ENCODE peak calls at places on chromosomes 11 and 22, in ten cellular contexts. One of them, this sample, is unnamed.
A peak's percentile ranks its signal among the peaks of the same experiment; 100 is the strongest.

GRCh38 chr11:119590651-119591308 is 138.2 kb downstream of the NECTIN1 start:
- DNase-seq in mesenchymal stem cell: no peak
- DNase-seq in sigmoid colon: no peak
- DNase-seq in CD8-positive, alpha-beta T cell: no peak
- DNase-seq in colonic mucosa: no peak
- DNase-seq in heart left ventricle: no peak
- DNase-seq in CD4-positive, CD25-positive, alpha-beta regulatory T cell: no peak
- DNase-seq in ovary: no peak
- DNase-seq in upper lobe of right lung: no peak
- DNase-seq in body of pancreas: peak; percentile 22
- DNase-seq in this sample: no peak

GRCh38 chr11:7955191-7955590 is 10.1 kb downstream of the NLRP10 start:
- DNase-seq in mesenchymal stem cell: no peak
- DNase-seq in sigmoid colon: no peak
- DNase-seq in CD8-positive, alpha-beta T cell: no peak
- DNase-seq in colonic mucosa: no peak
- DNase-seq in heart left ventricle: no peak
- DNase-seq in CD4-positive, CD25-positive, alpha-beta regulatory T cell: no peak
- DNase-seq in ovary: no peak
- DNase-seq in upper lobe of right lung: no peak
- DNase-seq in body of pancreas: no peak
- DNase-seq in this sample: no peak

GRCh38 chr22:20422271-20422958 is 15.2 kb downstream of the SCARF2 start:
- DNase-seq in mesenchymal stem cell: no peak
- DNase-seq in sigmoid colon: peak; percentile 75
- DNase-seq in CD8-positive, alpha-beta T cell: no peak
- DNase-seq in colonic mucosa: no peak
- DNase-seq in heart left ventricle: no peak
- DNase-seq in CD4-positive, CD25-positive, alpha-beta regulatory T cell: no peak
- DNase-seq in ovary: no peak
- DNase-seq in upper lobe of right lung: peak; percentile 29
- DNase-seq in body of pancreas: no peak
- DNase-seq in this sample: peak; percentile 41

GRCh38 chr11:62033191-62034044 is 66.0 kb upstream of the FTH1 start:
- DNase-seq in mesenchymal stem cell: no peak
- DNase-seq in sigmoid colon: no peak
- DNase-seq in CD8-positive, alpha-beta T cell: no peak
- DNase-seq in colonic mucosa: no peak
- DNase-seq in heart left ventricle: no peak
- DNase-seq in CD4-positive, CD25-positive, alpha-beta regulatory T cell: no peak
- DNase-seq in ovary: no peak
- DNase-seq in upper lobe of right lung: no peak
- DNase-seq in body of pancreas: peak; percentile 43
- DNase-seq in this sample: no peak

GRCh38 chr11:19666951-19667350 is 45.7 kb upstream of the NAV2 start:
- DNase-seq in mesenchymal stem cell: no peak
- DNase-seq in sigmoid colon: no peak
- DNase-seq in CD8-positive, alpha-beta T cell: no peak
- DNase-seq in colonic mucosa: no peak
- DNase-seq in heart left ventricle: no peak
- DNase-seq in CD4-positive, CD25-positive, alpha-beta regulatory T cell: no peak
- DNase-seq in ovary: no peak
- DNase-seq in upper lobe of right lung: no peak
- DNase-seq in body of pancreas: no peak
- DNase-seq in this sample: no peak

GRCh38 chr11:129018991-129019390 is 76.3 kb upstream of the TP53AIP1 start:
- DNase-seq in mesenchymal stem cell: no peak
- DNase-seq in sigmoid colon: no peak
- DNase-seq in CD8-positive, alpha-beta T cell: no peak
- DNase-seq in colonic mucosa: peak; percentile 60
- DNase-seq in heart left ventricle: no peak
- DNase-seq in CD4-positive, CD25-positive, alpha-beta regulatory T cell: no peak
- DNase-seq in ovary: no peak
- DNase-seq in upper lobe of right lung: no peak
- DNase-seq in body of pancreas: no peak
- DNase-seq in this sample: no peak

GRCh38 chr22:19811811-19812771 is 42.6 kb downstream of the GNB1L start:
- DNase-seq in mesenchymal stem cell: no peak
- DNase-seq in sigmoid colon: peak; percentile 55
- DNase-seq in CD8-positive, alpha-beta T cell: no peak
- DNase-seq in colonic mucosa: peak; percentile 13
- DNase-seq in heart left ventricle: no peak
- DNase-seq in CD4-positive, CD25-positive, alpha-beta regulatory T cell: no peak
- DNase-seq in ovary: no peak
- DNase-seq in upper lobe of right lung: no peak
- DNase-seq in body of pancreas: no peak
- DNase-seq in this sample: peak; percentile 63

GRCh38 chr11:110000858-110001257 is 92.3 kb upstream of the ZC3H12C start:
- DNase-seq in mesenchymal stem cell: no peak
- DNase-seq in sigmoid colon: no peak
- DNase-seq in CD8-positive, alpha-beta T cell: no peak
- DNase-seq in colonic mucosa: no peak
- DNase-seq in heart left ventricle: no peak
- DNase-seq in CD4-positive, CD25-positive, alpha-beta regulatory T cell: no peak
- DNase-seq in ovary: no peak
- DNase-seq in upper lobe of right lung: no peak
- DNase-seq in body of pancreas: no peak
- DNase-seq in this sample: no peak

GRCh38 chr22:44567846-44568493 is 69.9 kb upstream of the RTL6 start:
- DNase-seq in mesenchymal stem cell: peak; percentile 43
- DNase-seq in sigmoid colon: peak; percentile 68
- DNase-seq in CD8-positive, alpha-beta T cell: peak; percentile 16
- DNase-seq in colonic mucosa: peak; percentile 42
- DNase-seq in heart left ventricle: no peak
- DNase-seq in CD4-positive, CD25-positive, alpha-beta regulatory T cell: no peak
- DNase-seq in ovary: peak; percentile 37
- DNase-seq in upper lobe of right lung: peak; percentile 69
- DNase-seq in body of pancreas: peak; percentile 56
- DNase-seq in this sample: peak; percentile 31

GRCh38 chr11:112744041-112744440 is 217.2 kb upstream of the NCAM1 start:
- DNase-seq in mesenchymal stem cell: no peak
- DNase-seq in sigmoid colon: peak; percentile 19
- DNase-seq in CD8-positive, alpha-beta T cell: no peak
- DNase-seq in colonic mucosa: no peak
- DNase-seq in heart left ventricle: no peak
- DNase-seq in CD4-positive, CD25-positive, alpha-beta regulatory T cell: no peak
- DNase-seq in ovary: no peak
- DNase-seq in upper lobe of right lung: no peak
- DNase-seq in body of pancreas: no peak
- DNase-seq in this sample: no peak

GRCh38 chr11:83392556-83392955 is 106.4 kb upstream of the CCDC90B start:
- DNase-seq in mesenchymal stem cell: no peak
- DNase-seq in sigmoid colon: no peak
- DNase-seq in CD8-positive, alpha-beta T cell: no peak
- DNase-seq in colonic mucosa: no peak
- DNase-seq in heart left ventricle: no peak
- DNase-seq in CD4-positive, CD25-positive, alpha-beta regulatory T cell: no peak
- DNase-seq in ovary: no peak
- DNase-seq in upper lobe of right lung: no peak
- DNase-seq in body of pancreas: no peak
- DNase-seq in this sample: no peak

GRCh38 chr22:37639771-37640590 is 512 bp downstream of the SH3BP1 start:
- DNase-seq in mesenchymal stem cell: peak; percentile 23
- DNase-seq in sigmoid colon: no peak
- DNase-seq in CD8-positive, alpha-beta T cell: no peak
- DNase-seq in colonic mucosa: no peak
- DNase-seq in heart left ventricle: no peak
- DNase-seq in CD4-positive, CD25-positive, alpha-beta regulatory T cell: no peak
- DNase-seq in ovary: no peak
- DNase-seq in upper lobe of right lung: no peak
- DNase-seq in body of pancreas: no peak
- DNase-seq in this sample: peak; percentile 55

GRCh38 chr11:32006799-32007388 is 84.0 kb upstream of the RCN1 start:
- DNase-seq in mesenchymal stem cell: peak; percentile 38
- DNase-seq in sigmoid colon: no peak
- DNase-seq in CD8-positive, alpha-beta T cell: no peak
- DNase-seq in colonic mucosa: no peak
- DNase-seq in heart left ventricle: no peak
- DNase-seq in CD4-positive, CD25-positive, alpha-beta regulatory T cell: no peak
- DNase-seq in ovary: no peak
- DNase-seq in upper lobe of right lung: no peak
- DNase-seq in body of pancreas: peak; percentile 20
- DNase-seq in this sample: no peak

GRCh38 chr11:69091638-69092165 is 43.0 kb downstream of the TPCN2 start:
- DNase-seq in mesenchymal stem cell: no peak
- DNase-seq in sigmoid colon: no peak
- DNase-seq in CD8-positive, alpha-beta T cell: no peak
- DNase-seq in colonic mucosa: no peak
- DNase-seq in heart left ventricle: no peak
- DNase-seq in CD4-positive, CD25-positive, alpha-beta regulatory T cell: no peak
- DNase-seq in ovary: no peak
- DNase-seq in upper lobe of right lung: no peak
- DNase-seq in body of pancreas: no peak
- DNase-seq in this sample: no peak

GRCh38 chr22:45428391-45429385 is 15.2 kb downstream of the RIBC2 start:
- DNase-seq in mesenchymal stem cell: no peak
- DNase-seq in sigmoid colon: peak; percentile 54
- DNase-seq in CD8-positive, alpha-beta T cell: no peak
- DNase-seq in colonic mucosa: no peak
- DNase-seq in heart left ventricle: no peak
- DNase-seq in CD4-positive, CD25-positive, alpha-beta regulatory T cell: no peak
- DNase-seq in ovary: peak; percentile 5
- DNase-seq in upper lobe of right lung: peak; percentile 45
- DNase-seq in body of pancreas: no peak
- DNase-seq in this sample: peak; percentile 23

GRCh38 chr22:36734171-36735058 is 30.9 kb upstream of the CACNG2 start:
- DNase-seq in mesenchymal stem cell: no peak
- DNase-seq in sigmoid colon: peak; percentile 54
- DNase-seq in CD8-positive, alpha-beta T cell: no peak
- DNase-seq in colonic mucosa: no peak
- DNase-seq in heart left ventricle: no peak
- DNase-seq in CD4-positive, CD25-positive, alpha-beta regulatory T cell: no peak
- DNase-seq in ovary: no peak
- DNase-seq in upper lobe of right lung: peak; percentile 58
- DNase-seq in body of pancreas: peak; percentile 82
- DNase-seq in this sample: peak; percentile 13

DNA sequence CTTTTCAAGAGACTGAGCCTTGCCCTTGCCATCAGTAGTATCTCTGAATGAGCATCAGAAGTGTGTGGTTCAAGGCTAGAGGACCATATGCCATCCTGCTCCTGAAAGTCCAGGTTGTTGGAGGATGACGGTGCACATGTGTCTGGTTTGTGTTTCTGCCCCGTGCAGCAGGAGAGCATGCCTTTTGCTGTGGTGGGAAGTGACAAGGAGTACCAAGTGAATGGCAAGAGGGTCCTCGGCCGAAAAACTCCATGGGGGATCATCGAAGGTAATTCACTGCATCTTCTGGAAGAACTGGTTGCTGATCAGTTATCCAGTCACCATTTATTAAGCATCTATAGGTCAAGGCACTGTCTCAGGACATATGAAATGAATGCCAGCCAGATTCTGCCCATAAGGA is 6.1 kb upstream of the WBP2NL start:
- DNase-seq in mesenchymal stem cell: no peak
- DNase-seq in sigmoid colon: no peak
- DNase-seq in CD8-positive, alpha-beta T cell: no peak
- DNase-seq in colonic mucosa: no peak
- DNase-seq in heart left ventricle: no peak
- DNase-seq in CD4-positive, CD25-positive, alpha-beta regulatory T cell: no peak
- DNase-seq in ovary: no peak
- DNase-seq in upper lobe of right lung: peak; percentile 8
- DNase-seq in body of pancreas: no peak
- DNase-seq in this sample: no peak
- H3K27ac ChIP-seq in mesenchymal stem cell: no peak overlapping the region
- H3K27ac ChIP-seq in sigmoid colon: no peak overlapping the region
- H3K27ac ChIP-seq in CD8-positive, alpha-beta T cell: no peak overlapping the region
- H3K27ac ChIP-seq in colonic mucosa: no peak overlapping the region
- H3K27ac ChIP-seq in heart left ventricle: no peak overlapping the region
- H3K27ac ChIP-seq in CD4-positive, CD25-positive, alpha-beta regulatory T cell: no peak overlapping the region
- H3K27ac ChIP-seq in ovary: no peak overlapping the region
- H3K27ac ChIP-seq in upper lobe of right lung: no peak overlapping the region
- H3K27ac ChIP-seq in body of pancreas: no peak overlapping the region
- H3K27ac ChIP-seq in this sample: no peak overlapping the region

GRCh38 chr11:134734446-134734845 is 322.4 kb upstream of the B3GAT1 start:
- DNase-seq in mesenchymal stem cell: no peak
- DNase-seq in sigmoid colon: no peak
- DNase-seq in CD8-positive, alpha-beta T cell: no peak
- DNase-seq in colonic mucosa: no peak
- DNase-seq in heart left ventricle: no peak
- DNase-seq in CD4-positive, CD25-positive, alpha-beta regulatory T cell: no peak
- DNase-seq in ovary: no peak
- DNase-seq in upper lobe of right lung: no peak
- DNase-seq in body of pancreas: no peak
- DNase-seq in this sample: no peak
- H3K27ac ChIP-seq in mesenchymal stem cell: no peak overlapping the region
- H3K27ac ChIP-seq in sigmoid colon: no peak overlapping the region
- H3K27ac ChIP-seq in CD8-positive, alpha-beta T cell: no peak overlapping the region
- H3K27ac ChIP-seq in colonic mucosa: no peak overlapping the region
- H3K27ac ChIP-seq in heart left ventricle: no peak overlapping the region
- H3K27ac ChIP-seq in CD4-positive, CD25-positive, alpha-beta regulatory T cell: no peak overlapping the region
- H3K27ac ChIP-seq in ovary: no peak overlapping the region
- H3K27ac ChIP-seq in upper lobe of right lung: no peak overlapping the region
- H3K27ac ChIP-seq in body of pancreas: no peak overlapping the region
- H3K27ac ChIP-seq in this sample: no peak overlapping the region

DNA sequence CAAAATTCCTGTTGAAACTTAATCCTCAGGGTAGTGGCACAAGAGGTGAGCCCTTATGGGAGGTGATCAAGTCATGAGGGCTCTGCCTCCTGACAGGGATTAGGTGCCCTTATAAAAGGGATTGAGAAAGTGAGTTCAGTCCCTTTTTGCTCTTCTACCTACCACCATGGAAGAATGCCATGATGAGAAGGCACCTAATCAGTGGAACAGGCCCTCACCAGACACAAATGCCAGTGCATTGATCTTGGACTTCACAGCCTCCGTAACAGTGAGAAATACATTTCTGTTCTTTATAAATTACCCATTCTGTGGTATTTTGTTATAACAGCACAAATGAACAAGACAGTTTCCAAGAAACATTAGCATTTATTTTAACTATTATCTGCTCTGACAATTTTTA is 81.0 kb upstream of the MTMR2 start:
- DNase-seq in mesenchymal stem cell: no peak
- DNase-seq in sigmoid colon: no peak
- DNase-seq in CD8-positive, alpha-beta T cell: no peak
- DNase-seq in colonic mucosa: no peak
- DNase-seq in heart left ventricle: no peak
- DNase-seq in CD4-positive, CD25-positive, alpha-beta regulatory T cell: no peak
- DNase-seq in ovary: no peak
- DNase-seq in upper lobe of right lung: no peak
- DNase-seq in body of pancreas: no peak
- DNase-seq in this sample: no peak
- H3K27ac ChIP-seq in mesenchymal stem cell: no peak overlapping the region
- H3K27ac ChIP-seq in sigmoid colon: no peak overlapping the region
- H3K27ac ChIP-seq in CD8-positive, alpha-beta T cell: no peak overlapping the region
- H3K27ac ChIP-seq in colonic mucosa: no peak overlapping the region
- H3K27ac ChIP-seq in heart left ventricle: no peak overlapping the region
- H3K27ac ChIP-seq in CD4-positive, CD25-positive, alpha-beta regulatory T cell: no peak overlapping the region
- H3K27ac ChIP-seq in ovary: no peak overlapping the region
- H3K27ac ChIP-seq in upper lobe of right lung: no peak overlapping the region
- H3K27ac ChIP-seq in body of pancreas: no peak overlapping the region
- H3K27ac ChIP-seq in this sample: no peak overlapping the region

DNA sequence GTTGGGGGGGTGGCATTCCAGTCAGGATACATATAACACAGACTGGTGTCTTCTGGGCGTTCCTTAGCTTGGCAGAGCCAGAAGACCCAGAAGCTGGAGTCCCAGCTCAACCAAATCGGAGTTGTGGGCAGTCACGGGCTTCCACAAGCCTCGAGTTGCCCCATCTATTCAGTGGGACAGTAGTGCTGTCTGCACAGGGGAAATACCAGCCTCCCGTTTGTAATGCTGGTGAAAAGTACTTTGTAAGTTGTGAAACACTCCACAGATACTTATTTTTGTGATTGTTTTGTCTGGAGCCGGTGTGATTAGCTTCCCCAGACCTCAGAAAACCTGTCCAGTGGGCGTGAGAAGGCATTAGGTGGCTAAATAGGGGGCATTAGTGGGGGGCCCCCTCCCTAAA is 13.6 kb downstream of the DGKZ start:
- DNase-seq in mesenchymal stem cell: peak; percentile 46
- DNase-seq in sigmoid colon: no peak
- DNase-seq in CD8-positive, alpha-beta T cell: no peak
- DNase-seq in colonic mucosa: no peak
- DNase-seq in heart left ventricle: no peak
- DNase-seq in CD4-positive, CD25-positive, alpha-beta regulatory T cell: no peak
- DNase-seq in ovary: no peak
- DNase-seq in upper lobe of right lung: no peak
- DNase-seq in body of pancreas: no peak
- DNase-seq in this sample: no peak
- H3K27ac ChIP-seq in mesenchymal stem cell: peak overlapping the region; percentile 71
- H3K27ac ChIP-seq in sigmoid colon: peak overlapping the region; percentile 81
- H3K27ac ChIP-seq in CD8-positive, alpha-beta T cell: peak overlapping the region; percentile 70
- H3K27ac ChIP-seq in colonic mucosa: peak overlapping the region; percentile 44
- H3K27ac ChIP-seq in heart left ventricle: peak overlapping the region; percentile 93
- H3K27ac ChIP-seq in CD4-positive, CD25-positive, alpha-beta regulatory T cell: peak overlapping the region; percentile 66
- H3K27ac ChIP-seq in ovary: peak overlapping the region; percentile 8
- H3K27ac ChIP-seq in upper lobe of right lung: peak overlapping the region; percentile 86
- H3K27ac ChIP-seq in body of pancreas: peak overlapping the region; percentile 73
- H3K27ac ChIP-seq in this sample: no peak overlapping the region